ENCODE peak calls at places on chromosome 1, in eight cellular contexts. R is omental fat pad; F is smooth muscle cell of the brain vasculature; P is stimulated activated CD4-positive, alpha-beta T cell treated with anti-CD3 and anti-CD28 coated beads, Interleukin-4, amount 100 ng/mL, for 48 hours; I is T-helper 9 cell; D is T47D; H is MCF 10A; O is occipital lobe. L is an unnamed sample.

GRCh38 chr1:232950919-232951579 is 638 bp downstream of the NTPCR start:
- DNase-seq in I (no peak), F (no peak), H (peak), R (no peak), P (no peak), O (no peak), D (peak), L (peak)

GRCh38 chr1:230867119-230867902 is 1.0 kb downstream of the C1orf198 start:
- DNase-seq in O (no peak), I (no peak), D (no peak), H (no peak), R (no peak), F (no peak), P (no peak), L (no peak)

GRCh38 chr1:233790662-233791371 is 113.7 kb upstream of the SLC35F3 start:
- DNase-seq in H (peak), D (peak), I (no peak), R (no peak), P (no peak), F (no peak), O (peak), L (peak)

GRCh38 chr1:155598842-155599331 is 11.1 kb upstream of the MSTO1 start:
- DNase-seq in D (no peak), H (no peak), R (no peak), F (peak), I (no peak), P (no peak), O (peak), L (no peak)

GRCh38 chr1:39294531-39294930 is 90.0 kb downstream of the MACF1 start:
- DNase-seq in D (no peak), R (no peak), P (no peak), I (no peak), F (no peak), O (no peak), H (no peak), L (no peak)

GRCh38 chr1:64337476-64337875 is 132.5 kb upstream of the CACHD1 start:
- DNase-seq in F (no peak), O (no peak), R (no peak), P (no peak), I (no peak), H (no peak), D (no peak), L (no peak)

GRCh38 chr1:230247921-230248778 is 178.0 kb downstream of the PGBD5 start:
- DNase-seq in R (no peak), O (no peak), F (no peak), H (no peak), D (no peak), I (no peak), P (no peak), L (no peak)

GRCh38 chr1:9150582-9151290 is 21.8 kb upstream of the GPR157 start:
- DNase-seq in P (no peak), R (no peak), F (no peak), D (no peak), O (no peak), I (no peak), H (no peak), L (no peak)

GRCh38 chr1:180519846-180520245 is 17.5 kb upstream of the ACBD6 start:
- DNase-seq in F (no peak), I (no peak), H (no peak), D (no peak), P (no peak), O (no peak), R (no peak), L (no peak)

GRCh38 chr1:39335278-39335677 is 130.8 kb downstream of the MACF1 start:
- DNase-seq in D (no peak), H (no peak), O (no peak), I (no peak), F (no peak), R (no peak), P (no peak), L (no peak)

GRCh38 chr1:180178511-180179161 is 24.0 kb downstream of the QSOX1 start:
- DNase-seq in D (peak), R (peak), H (peak), I (peak), F (no peak), P (peak), O (no peak), L (no peak)

GRCh38 chr1:27773732-27774445 is 870 bp downstream of the STX12 start:
- DNase-seq in H (peak), P (no peak), O (no peak), I (no peak), F (no peak), R (no peak), D (no peak), L (peak)

GRCh38 chr1:204583909-204584632 is 67.9 kb downstream of the MDM4 start:
- DNase-seq in D (no peak), O (no peak), F (no peak), R (no peak), P (no peak), I (no peak), H (peak), L (no peak)

GRCh38 chr1:214573386-214574358 is 22.3 kb upstream of the PTPN14 start:
- DNase-seq in H (peak), R (no peak), O (no peak), F (no peak), I (no peak), D (no peak), P (no peak), L (no peak)

GRCh38 chr1:2459757-2460156 is 16.3 kb upstream of the PLCH2 start:
- DNase-seq in F (no peak), H (no peak), O (peak), R (no peak), I (no peak), D (no peak), P (no peak), L (no peak)

GRCh38 chr1:198220428-198220827 is 63.6 kb downstream of the NEK7 start:
- DNase-seq in D (no peak), H (peak), I (no peak), R (no peak), P (no peak), F (peak), O (no peak), L (no peak)

GRCh38 chr1:112172294-112172882 is 182.9 kb upstream of the KCND3 start:
- DNase-seq in H (peak), D (peak), P (no peak), O (no peak), R (no peak), F (no peak), I (no peak), L (no peak)

GRCh38 chr1:85991261-85991660 is 165.3 kb downstream of the COL24A1 start:
- DNase-seq in O (no peak), F (no peak), D (no peak), P (no peak), I (no peak), H (no peak), R (no peak), L (no peak)

GRCh38 chr1:211653907-211654553 is 21.4 kb downstream of the NEK2 start:
- DNase-seq in F (no peak), R (no peak), P (no peak), O (no peak), H (peak), D (no peak), I (no peak), L (no peak)

GRCh38 chr1:211517006-211517405 is 25.0 kb upstream of the RD3 start:
- DNase-seq in I (no peak), D (no peak), P (no peak), O (no peak), H (peak), F (no peak), R (no peak), L (no peak)

GRCh38 chr1:37038079-37038702 is 3.9 kb upstream of the GRIK3 start:
- DNase-seq in R (no peak), H (peak), O (peak), I (no peak), F (no peak), D (peak), P (no peak), L (no peak)

GRCh38 chr1:222535455-222535854 is 12.4 kb downstream of the HHIPL2 start:
- DNase-seq in F (no peak), D (no peak), O (no peak), H (no peak), P (no peak), I (no peak), R (no peak), L (no peak)

GRCh38 chr1:54053745-54054437 is 483 bp downstream of the TCEANC2 start:
- DNase-seq in I (no peak), P (no peak), H (no peak), O (no peak), F (no peak), R (no peak), D (no peak), L (no peak)

GRCh38 chr1:5768014-5768413 is 224.2 kb downstream of the NPHP4 start:
- DNase-seq in F (no peak), R (no peak), D (no peak), P (no peak), O (no peak), H (no peak), I (no peak), L (no peak)

GRCh38 chr1:15843826-15844572 is 3.5 kb upstream of the SPEN start:
- DNase-seq in D (no peak), I (no peak), H (no peak), R (no peak), P (no peak), O (peak), F (no peak), L (no peak)

GRCh38 chr1:229373395-229373794 is 30.5 kb upstream of the CCSAP start:
- DNase-seq in F (no peak), P (no peak), D (no peak), R (no peak), O (no peak), H (no peak), I (no peak), L (no peak)

GRCh38 chr1:159188375-159188788 is 16.3 kb upstream of the ACKR1 start:
- DNase-seq in D (peak), I (no peak), O (no peak), H (no peak), P (no peak), F (no peak), R (no peak), L (no peak)

GRCh38 chr1:14514760-14515159 is 83.7 kb upstream of the KAZN start:
- DNase-seq in O (no peak), R (no peak), H (no peak), I (no peak), P (no peak), F (no peak), D (no peak), L (no peak)

GRCh38 chr1:167683641-167684502 is 37.9 kb upstream of the MPZL1 start:
- DNase-seq in H (peak), R (no peak), I (no peak), D (no peak), O (no peak), F (no peak), P (no peak), L (no peak)

GRCh38 chr1:85894651-85895050 is 186.4 kb upstream of the ZNHIT6 start:
- DNase-seq in I (no peak), H (peak), P (no peak), O (no peak), D (no peak), R (no peak), F (peak), L (no peak)

GRCh38 chr1:217089239-217090014 is 366.2 kb upstream of the ESRRG start:
- DNase-seq in O (peak), I (no peak), R (no peak), D (peak), H (peak), P (no peak), F (no peak), L (no peak)

GRCh38 chr1:201904579-201904978 is 15.9 kb downstream of the SHISA4 start:
- DNase-seq in F (no peak), O (no peak), R (no peak), D (no peak), H (peak), I (no peak), P (no peak), L (no peak)

GRCh38 chr1:155934933-155935590 is 849 bp upstream of the KHDC4 start:
- DNase-seq in O (no peak), F (no peak), I (no peak), D (no peak), R (no peak), H (no peak), P (no peak), L (no peak)

GRCh38 chr1:72648465-72648864 is 366.1 kb upstream of the NEGR1 start:
- DNase-seq in F (no peak), P (no peak), O (no peak), R (no peak), D (no peak), H (no peak), I (no peak), L (no peak)

L was measured in GF-D8.